ENCODE peak calls at places on chromosome 1, in four cellular contexts. One of them, this sample, is unnamed.

GRCh38 chr1:96703186-96703585 is 18.4 kb upstream of the PTBP2 start:
- DNase-seq in fibroblast of mammary gland: peak
- DNase-seq in CD4-positive, alpha-beta T cell: no peak
- DNase-seq in HFFc6: no peak
- DNase-seq in this sample: no peak

GRCh38 chr1:85894651-85895050 is 186.4 kb upstream of the ZNHIT6 start:
- DNase-seq in CD4-positive, alpha-beta T cell: no peak
- DNase-seq in fibroblast of mammary gland: peak
- DNase-seq in HFFc6: peak
- DNase-seq in this sample: peak

GRCh38 chr1:14778882-14779594 is 180.6 kb downstream of the KAZN start:
- DNase-seq in fibroblast of mammary gland: peak
- DNase-seq in CD4-positive, alpha-beta T cell: no peak
- DNase-seq in HFFc6: no peak
- DNase-seq in this sample: no peak

GRCh38 chr1:37262439-37263170 is 211.8 kb upstream of the ZC3H12A start:
- DNase-seq in fibroblast of mammary gland: no peak
- DNase-seq in CD4-positive, alpha-beta T cell: no peak
- DNase-seq in HFFc6: no peak
- DNase-seq in this sample: no peak

GRCh38 chr1:90336552-90337324 is 341.8 kb downstream of the ZNF326 start:
- DNase-seq in CD4-positive, alpha-beta T cell: no peak
- DNase-seq in fibroblast of mammary gland: no peak
- DNase-seq in HFFc6: no peak
- DNase-seq in this sample: no peak

GRCh38 chr1:117388328-117388727 is 21.1 kb downstream of the MAN1A2 start:
- DNase-seq in HFFc6: no peak
- DNase-seq in CD4-positive, alpha-beta T cell: no peak
- DNase-seq in fibroblast of mammary gland: no peak
- DNase-seq in this sample: no peak

GRCh38 chr1:234326493-234327366 is 46.5 kb upstream of the COA6 start:
- DNase-seq in CD4-positive, alpha-beta T cell: peak
- DNase-seq in fibroblast of mammary gland: peak
- DNase-seq in HFFc6: peak
- DNase-seq in this sample: peak

GRCh38 chr1:92877081-92877711 is 45.4 kb downstream of the RPL5 start:
- DNase-seq in fibroblast of mammary gland: no peak
- DNase-seq in CD4-positive, alpha-beta T cell: no peak
- DNase-seq in HFFc6: no peak
- DNase-seq in this sample: no peak

GRCh38 chr1:3610823-3611169 is 512 bp downstream of the MEGF6 start:
- DNase-seq in fibroblast of mammary gland: no peak
- DNase-seq in HFFc6: no peak
- DNase-seq in CD4-positive, alpha-beta T cell: no peak
- DNase-seq in this sample: no peak

GRCh38 chr1:218527737-218528136 is 182.6 kb downstream of the TGFB2 start:
- DNase-seq in CD4-positive, alpha-beta T cell: no peak
- DNase-seq in fibroblast of mammary gland: no peak
- DNase-seq in HFFc6: no peak
- DNase-seq in this sample: no peak

GRCh38 chr1:63051356-63051755 is 267.4 kb downstream of the ATG4C start:
- DNase-seq in HFFc6: no peak
- DNase-seq in CD4-positive, alpha-beta T cell: no peak
- DNase-seq in fibroblast of mammary gland: no peak
- DNase-seq in this sample: no peak

GRCh38 chr1:21361506-21361905 is 71.2 kb upstream of the ECE1 start:
- DNase-seq in HFFc6: no peak
- DNase-seq in fibroblast of mammary gland: no peak
- DNase-seq in CD4-positive, alpha-beta T cell: no peak
- DNase-seq in this sample: no peak

GRCh38 chr1:30665216-30665615 is 58.2 kb downstream of the MATN1 start:
- DNase-seq in HFFc6: no peak
- DNase-seq in CD4-positive, alpha-beta T cell: no peak
- DNase-seq in fibroblast of mammary gland: no peak
- DNase-seq in this sample: no peak
- TF ChIP-seq CTCF in HFFc6: no peak
- TF ChIP-seq CTCF in CD4-positive, alpha-beta T cell: no peak
- TF ChIP-seq CTCF in fibroblast of mammary gland: no peak
- TF ChIP-seq CTCF in this sample: no peak

GRCh38 chr1:205805082-205805711 is 7.8 kb downstream of the SLC41A1 start:
- DNase-seq in fibroblast of mammary gland: no peak
- DNase-seq in HFFc6: no peak
- DNase-seq in CD4-positive, alpha-beta T cell: no peak
- DNase-seq in this sample: no peak
- TF ChIP-seq CTCF in fibroblast of mammary gland: no peak
- TF ChIP-seq CTCF in HFFc6: no peak
- TF ChIP-seq CTCF in CD4-positive, alpha-beta T cell: no peak
- TF ChIP-seq CTCF in this sample: no peak

DNA sequence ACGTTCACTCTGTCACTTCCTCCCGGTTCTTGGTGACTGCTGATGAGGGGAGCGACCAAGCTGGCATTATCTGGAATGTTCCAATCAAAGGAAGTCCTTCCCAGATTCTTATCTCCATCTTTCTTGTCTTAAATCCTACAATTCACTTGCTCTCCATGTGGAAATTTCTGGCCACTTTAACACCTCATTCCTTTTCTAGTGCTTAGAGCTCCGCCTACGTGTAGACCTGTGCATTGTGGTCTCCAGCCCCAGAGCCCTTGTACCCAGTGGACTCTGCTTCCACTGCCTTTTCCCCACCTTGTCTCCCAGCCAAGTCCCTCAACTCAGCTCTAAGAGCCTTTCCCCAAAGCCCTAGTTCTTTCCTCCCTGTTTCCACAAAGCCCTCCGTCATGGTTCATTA is 12.2 kb upstream of the KLHDC7A start:
- DNase-seq in CD4-positive, alpha-beta T cell: no peak
- DNase-seq in fibroblast of mammary gland: no peak
- DNase-seq in HFFc6: no peak
- DNase-seq in this sample: no peak
- TF ChIP-seq CTCF in CD4-positive, alpha-beta T cell: no peak
- TF ChIP-seq CTCF in fibroblast of mammary gland: no peak
- TF ChIP-seq CTCF in HFFc6: no peak
- TF ChIP-seq CTCF in this sample: no peak

DNA sequence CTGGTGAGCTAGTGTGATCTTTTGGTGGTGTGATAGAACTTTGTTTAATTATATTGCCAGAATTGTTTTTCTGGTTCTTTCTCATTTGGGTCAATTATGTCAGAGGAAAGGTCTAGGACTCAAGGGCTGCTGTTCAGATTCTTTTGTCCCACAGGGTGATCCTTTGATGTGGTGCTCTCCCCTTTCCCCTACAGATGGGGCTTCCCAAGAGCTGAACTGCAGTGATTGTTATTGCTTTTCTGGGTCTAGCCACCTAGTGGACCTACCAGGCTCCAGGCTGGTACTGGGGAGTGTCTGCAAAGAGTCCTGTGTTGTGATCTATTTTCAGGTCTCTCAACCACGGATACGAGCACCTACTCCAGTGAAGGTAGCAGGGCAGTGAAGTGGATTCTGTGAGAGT is 25.9 kb upstream of the CD84 start:
- DNase-seq in CD4-positive, alpha-beta T cell: no peak
- DNase-seq in HFFc6: no peak
- DNase-seq in fibroblast of mammary gland: no peak
- DNase-seq in this sample: no peak
- TF ChIP-seq CTCF in CD4-positive, alpha-beta T cell: no peak
- TF ChIP-seq CTCF in HFFc6: no peak
- TF ChIP-seq CTCF in fibroblast of mammary gland: no peak
- TF ChIP-seq CTCF in this sample: no peak

This sample was measured in AG09319.